ENCODE peak calls at places on chromosome 2, in ten cellular contexts. T is tibial artery, W is AG04449, F is A549, Z is bronchial epithelial cell, N is fibroblast of lung, S is PC-9, B is right lobe of liver, E is esophagus squamous epithelium, J is SK-N-SH. Y is an unnamed sample.

GRCh38 chr2:102000813-102001766 is 9.3 kb downstream of the IL1R2 start:
- DNase-seq in S (no peak), J (no peak), Z (peak; percentile 31), T (no peak), E (no peak), W (no peak), B (no peak), N (no peak), F (no peak), Y (no peak)

GRCh38 chr2:173751245-173751975 is 213.8 kb downstream of the SP3 start:
- DNase-seq in E (no peak), B (no peak), N (no peak), S (no peak), J (no peak), W (no peak), F (no peak), Z (no peak), T (no peak), Y (no peak)

GRCh38 chr2:14628906-14629305 is 3.6 kb upstream of the LRATD1 start:
- DNase-seq in T (no peak), B (no peak), J (no peak), N (no peak), E (no peak), Z (peak; percentile 95), F (no peak), W (no peak), S (peak; percentile 29), Y (no peak)

GRCh38 chr2:204825054-204825453 is 279.8 kb downstream of the PARD3B start:
- DNase-seq in T (no peak), B (no peak), W (no peak), J (no peak), Z (peak; percentile 23), E (no peak), F (no peak), S (peak; percentile 9), N (peak; percentile 3), Y (no peak)

GRCh38 chr2:7881038-7881437 is 800.8 kb upstream of the ID2 start:
- DNase-seq in Z (no peak), E (no peak), W (no peak), T (no peak), B (no peak), F (no peak), N (peak; percentile 68), J (no peak), S (no peak), Y (no peak)

GRCh38 chr2:69911985-69912563 is 2.8 kb upstream of the MXD1 start:
- DNase-seq in S (no peak), B (no peak), T (no peak), J (peak; percentile 37), N (peak; percentile 50), W (no peak), F (peak; percentile 67), E (no peak), Z (peak; percentile 58), Y (peak; percentile 62)

GRCh38 chr2:184523732-184524131 is 74.6 kb upstream of the ZNF804A start:
- DNase-seq in F (no peak), B (no peak), S (no peak), J (no peak), Z (no peak), W (no peak), T (no peak), E (no peak), N (no peak), Y (no peak)

GRCh38 chr2:128809256-128809636 is 490.6 kb upstream of the HS6ST1 start:
- DNase-seq in W (no peak), F (no peak), T (no peak), Z (peak; percentile 96), S (no peak), N (peak; percentile 20), E (no peak), B (no peak), J (no peak), Y (no peak)

GRCh38 chr2:212548459-212548815 is 9.8 kb upstream of the ERBB4 start:
- DNase-seq in Z (peak; percentile 41), T (no peak), S (peak; percentile 9), E (no peak), W (no peak), F (peak; percentile 18), B (no peak), J (peak; percentile 28), N (peak; percentile 34), Y (no peak)

GRCh38 chr2:135998842-135999241 is 13.4 kb upstream of the DARS1 start:
- DNase-seq in J (no peak), S (no peak), N (no peak), F (no peak), E (no peak), W (no peak), Z (no peak), T (no peak), B (no peak), Y (no peak)

GRCh38 chr2:128439231-128440086 is 120.8 kb upstream of the HS6ST1 start:
- DNase-seq in N (no peak), B (peak; percentile 49), F (no peak), S (no peak), Z (no peak), T (no peak), J (no peak), E (no peak), W (no peak), Y (no peak)

GRCh38 chr2:72919414-72920316 is 2.3 kb downstream of the EMX1 start:
- DNase-seq in E (no peak), W (no peak), F (no peak), T (no peak), N (no peak), S (no peak), J (peak; percentile 56), B (no peak), Z (no peak), Y (no peak)

GRCh38 chr2:100211517-100211916 is 69.1 kb upstream of the AFF3 start:
- DNase-seq in W (no peak), F (no peak), J (no peak), B (no peak), N (no peak), S (no peak), E (no peak), T (no peak), Z (no peak), Y (no peak)

GRCh38 chr2:102460467-102460866 is 12.6 kb upstream of the SLC9A4 start:
- DNase-seq in E (no peak), J (no peak), T (no peak), S (no peak), N (no peak), W (no peak), Z (no peak), F (no peak), B (no peak), Y (no peak)

GRCh38 chr2:26715528-26716270 is 23.2 kb downstream of the KCNK3 start:
- DNase-seq in W (no peak), B (no peak), F (no peak), J (no peak), T (no peak), Z (no peak), N (no peak), E (no peak), S (no peak), Y (no peak)

GRCh38 chr2:60569680-60570111 is 16.2 kb upstream of the BCL11A start:
- DNase-seq in J (no peak), B (no peak), E (no peak), S (no peak), F (no peak), N (no peak), Z (no peak), W (no peak), T (no peak), Y (no peak)
- H3K4me3 ChIP-seq in J (peak overlapping the region; percentile 37), B (no peak overlapping the region), E (peak overlapping the region; percentile 18), S (no peak overlapping the region), F (no peak overlapping the region), N (peak overlapping the region; percentile 48), Z (peak overlapping the region; percentile 3), W (peak overlapping the region; percentile 47), T (no peak overlapping the region), Y (peak overlapping the region; percentile 21)

GRCh38 chr2:238811765-238812164 is 36.1 kb upstream of the TWIST2 start:
- DNase-seq in W (no peak), T (no peak), J (no peak), E (no peak), F (no peak), Z (no peak), B (no peak), N (no peak), S (no peak), Y (no peak)
- H3K4me3 ChIP-seq in W (no peak overlapping the region), T (no peak overlapping the region), J (no peak overlapping the region), E (no peak overlapping the region), F (no peak overlapping the region), Z (no peak overlapping the region), B (no peak overlapping the region), N (no peak overlapping the region), S (no peak overlapping the region), Y (no peak overlapping the region)

DNA sequence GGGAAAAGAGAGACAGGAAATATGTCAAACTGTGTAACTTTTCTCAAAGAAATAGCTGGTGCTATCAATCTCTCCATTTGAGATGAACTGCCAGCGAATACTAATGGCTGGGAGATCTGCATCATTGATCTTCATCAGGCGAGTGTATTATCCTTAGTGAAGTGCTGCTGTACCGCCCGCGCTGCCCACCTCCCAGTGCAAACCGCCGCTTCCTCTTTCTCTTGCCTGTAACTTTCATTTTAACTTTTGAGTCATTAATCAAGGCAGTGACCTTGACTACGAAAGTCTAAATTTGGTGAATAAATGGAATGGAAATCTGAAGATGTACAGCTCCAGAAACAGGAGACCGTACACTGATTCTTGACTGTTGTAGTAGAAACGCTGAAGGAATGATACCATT is 246.2 kb upstream of the ST6GAL2 start:
- DNase-seq in E (no peak), Z (no peak), F (no peak), T (no peak), W (no peak), J (no peak), B (no peak), S (no peak), N (no peak), Y (no peak)
- H3K4me3 ChIP-seq in E (no peak overlapping the region), Z (no peak overlapping the region), F (no peak overlapping the region), T (no peak overlapping the region), W (no peak overlapping the region), J (no peak overlapping the region), B (no peak overlapping the region), S (no peak overlapping the region), N (no peak overlapping the region), Y (no peak overlapping the region)

GRCh38 chr2:237715459-237715947 is 83.1 kb upstream of the RBM44 start:
- DNase-seq in T (no peak), J (no peak), N (peak; percentile 50), E (no peak), S (peak; percentile 68), B (no peak), F (no peak), Z (no peak), W (no peak), Y (no peak)

GRCh38 chr2:237711458-237712150 is 84.2 kb downstream of the LRRFIP1 start:
- DNase-seq in B (no peak), W (no peak), N (no peak), J (no peak), S (no peak), F (no peak), E (no peak), T (no peak), Z (no peak), Y (no peak)

GRCh38 chr2:237708961-237709360 is 81.6 kb downstream of the LRRFIP1 start:
- DNase-seq in Z (no peak), E (no peak), J (no peak), W (no peak), N (no peak), S (no peak), T (no peak), F (no peak), B (no peak), Y (no peak)

GRCh38 chr2:237714690-237715458 is 83.7 kb upstream of the RBM44 start:
- DNase-seq in Z (peak; percentile 64), E (no peak), S (peak; percentile 70), W (no peak), T (no peak), F (no peak), J (no peak), N (peak; percentile 92), B (no peak), Y (no peak)

GRCh38 chr2:237712477-237713377 is 85.3 kb downstream of the LRRFIP1 start:
- DNase-seq in F (no peak), N (no peak), J (no peak), S (no peak), Z (no peak), B (no peak), T (no peak), W (no peak), E (no peak), Y (no peak)
- H3K4me3 ChIP-seq in F (no peak overlapping the region), N (no peak overlapping the region), J (no peak overlapping the region), S (no peak overlapping the region), Z (no peak overlapping the region), B (no peak overlapping the region), T (no peak overlapping the region), W (no peak overlapping the region), E (no peak overlapping the region), Y (no peak overlapping the region)

Y was measured in Jurkat, Clone E6-1.